ENCODE peak calls at places on chromosomes 13 and 19, in ten cellular contexts. One of them, this sample, is unnamed.
A peak's percentile ranks its signal among the peaks of the same experiment; 100 is the strongest.

GRCh38 chr19:28497137-28497536 is 715.8 kb downstream of the UQCRFS1 start:
- DNase-seq in omental fat pad: no peak
- DNase-seq in NCI-H2029 treated with DMSO at 0.1 percent for 48 hours: no peak
- DNase-seq in T-helper 2 cell: no peak
- DNase-seq in thoracic aorta: no peak
- DNase-seq in germinal center: no peak
- DNase-seq in GM04504: no peak
- DNase-seq in fibroblast of lung: no peak
- DNase-seq in dorsolateral prefrontal cortex: no peak
- DNase-seq in T-helper 17 cell: no peak
- DNase-seq in this sample: no peak

GRCh38 chr13:76812206-76812882 is 73.9 kb downstream of the KCTD12 start:
- DNase-seq in omental fat pad: no peak
- DNase-seq in NCI-H2029 treated with DMSO at 0.1 percent for 48 hours: no peak
- DNase-seq in T-helper 2 cell: no peak
- DNase-seq in thoracic aorta: no peak
- DNase-seq in germinal center: no peak
- DNase-seq in GM04504: peak; percentile 78
- DNase-seq in fibroblast of lung: peak; percentile 65
- DNase-seq in dorsolateral prefrontal cortex: no peak
- DNase-seq in T-helper 17 cell: no peak
- DNase-seq in this sample: no peak

GRCh38 chr13:114053026-114053425 is 79.2 kb upstream of the C13orf46 start:
- DNase-seq in omental fat pad: no peak
- DNase-seq in NCI-H2029 treated with DMSO at 0.1 percent for 48 hours: no peak
- DNase-seq in T-helper 2 cell: no peak
- DNase-seq in thoracic aorta: no peak
- DNase-seq in germinal center: no peak
- DNase-seq in GM04504: no peak
- DNase-seq in fibroblast of lung: peak; percentile 71
- DNase-seq in dorsolateral prefrontal cortex: no peak
- DNase-seq in T-helper 17 cell: no peak
- DNase-seq in this sample: no peak

GRCh38 chr13:34216251-34216650 is 398.3 kb downstream of the RFC3 start:
- DNase-seq in omental fat pad: no peak
- DNase-seq in NCI-H2029 treated with DMSO at 0.1 percent for 48 hours: no peak
- DNase-seq in T-helper 2 cell: no peak
- DNase-seq in thoracic aorta: no peak
- DNase-seq in germinal center: no peak
- DNase-seq in GM04504: no peak
- DNase-seq in fibroblast of lung: no peak
- DNase-seq in dorsolateral prefrontal cortex: no peak
- DNase-seq in T-helper 17 cell: no peak
- DNase-seq in this sample: no peak

GRCh38 chr13:63517376-63517775 is 2101.7 kb upstream of the PCDH20 start:
- DNase-seq in omental fat pad: no peak
- DNase-seq in NCI-H2029 treated with DMSO at 0.1 percent for 48 hours: no peak
- DNase-seq in T-helper 2 cell: no peak
- DNase-seq in thoracic aorta: no peak
- DNase-seq in germinal center: no peak
- DNase-seq in GM04504: peak; percentile 64
- DNase-seq in fibroblast of lung: peak; percentile 71
- DNase-seq in dorsolateral prefrontal cortex: no peak
- DNase-seq in T-helper 17 cell: no peak
- DNase-seq in this sample: no peak

GRCh38 chr13:80931118-80931517 is 590.2 kb upstream of the SPRY2 start:
- DNase-seq in omental fat pad: no peak
- DNase-seq in NCI-H2029 treated with DMSO at 0.1 percent for 48 hours: no peak
- DNase-seq in T-helper 2 cell: no peak
- DNase-seq in thoracic aorta: no peak
- DNase-seq in germinal center: no peak
- DNase-seq in GM04504: no peak
- DNase-seq in fibroblast of lung: no peak
- DNase-seq in dorsolateral prefrontal cortex: no peak
- DNase-seq in T-helper 17 cell: no peak
- DNase-seq in this sample: no peak

GRCh38 chr19:55228015-55228391 is 560 bp downstream of the TMEM86B start:
- DNase-seq in omental fat pad: no peak
- DNase-seq in NCI-H2029 treated with DMSO at 0.1 percent for 48 hours: no peak
- DNase-seq in T-helper 2 cell: no peak
- DNase-seq in thoracic aorta: no peak
- DNase-seq in germinal center: no peak
- DNase-seq in GM04504: no peak
- DNase-seq in fibroblast of lung: no peak
- DNase-seq in dorsolateral prefrontal cortex: no peak
- DNase-seq in T-helper 17 cell: no peak
- DNase-seq in this sample: no peak

GRCh38 chr13:66835040-66835628 is 395.0 kb downstream of the PCDH9 start:
- DNase-seq in omental fat pad: peak; percentile 57
- DNase-seq in NCI-H2029 treated with DMSO at 0.1 percent for 48 hours: peak; percentile 14
- DNase-seq in T-helper 2 cell: no peak
- DNase-seq in thoracic aorta: no peak
- DNase-seq in germinal center: no peak
- DNase-seq in GM04504: no peak
- DNase-seq in fibroblast of lung: peak; percentile 58
- DNase-seq in dorsolateral prefrontal cortex: peak; percentile 81
- DNase-seq in T-helper 17 cell: no peak
- DNase-seq in this sample: no peak

GRCh38 chr13:75637101-75637774 is 1.1 kb downstream of the LMO7 start:
- DNase-seq in omental fat pad: no peak
- DNase-seq in NCI-H2029 treated with DMSO at 0.1 percent for 48 hours: no peak
- DNase-seq in T-helper 2 cell: no peak
- DNase-seq in thoracic aorta: no peak
- DNase-seq in germinal center: no peak
- DNase-seq in GM04504: no peak
- DNase-seq in fibroblast of lung: peak; percentile 45
- DNase-seq in dorsolateral prefrontal cortex: no peak
- DNase-seq in T-helper 17 cell: no peak
- DNase-seq in this sample: peak; percentile 19

GRCh38 chr19:6261883-6262282 is 17.9 kb downstream of the MLLT1 start:
- DNase-seq in omental fat pad: no peak
- DNase-seq in NCI-H2029 treated with DMSO at 0.1 percent for 48 hours: no peak
- DNase-seq in T-helper 2 cell: no peak
- DNase-seq in thoracic aorta: no peak
- DNase-seq in germinal center: no peak
- DNase-seq in GM04504: no peak
- DNase-seq in fibroblast of lung: no peak
- DNase-seq in dorsolateral prefrontal cortex: no peak
- DNase-seq in T-helper 17 cell: no peak
- DNase-seq in this sample: no peak

GRCh38 chr19:35977446-35978222 is 17.4 kb upstream of the SDHAF1 start:
- DNase-seq in omental fat pad: no peak
- DNase-seq in NCI-H2029 treated with DMSO at 0.1 percent for 48 hours: no peak
- DNase-seq in T-helper 2 cell: no peak
- DNase-seq in thoracic aorta: no peak
- DNase-seq in germinal center: peak; percentile 69
- DNase-seq in GM04504: no peak
- DNase-seq in fibroblast of lung: no peak
- DNase-seq in dorsolateral prefrontal cortex: no peak
- DNase-seq in T-helper 17 cell: no peak
- DNase-seq in this sample: no peak

GRCh38 chr13:112651306-112651705 is 38.5 kb upstream of the ATP11A start:
- DNase-seq in omental fat pad: no peak
- DNase-seq in NCI-H2029 treated with DMSO at 0.1 percent for 48 hours: no peak
- DNase-seq in T-helper 2 cell: no peak
- DNase-seq in thoracic aorta: no peak
- DNase-seq in germinal center: no peak
- DNase-seq in GM04504: no peak
- DNase-seq in fibroblast of lung: no peak
- DNase-seq in dorsolateral prefrontal cortex: no peak
- DNase-seq in T-helper 17 cell: no peak
- DNase-seq in this sample: no peak

GRCh38 chr13:35892837-35893814 is 238.1 kb downstream of the DCLK1 start:
- DNase-seq in omental fat pad: no peak
- DNase-seq in NCI-H2029 treated with DMSO at 0.1 percent for 48 hours: no peak
- DNase-seq in T-helper 2 cell: no peak
- DNase-seq in thoracic aorta: no peak
- DNase-seq in germinal center: no peak
- DNase-seq in GM04504: no peak
- DNase-seq in fibroblast of lung: no peak
- DNase-seq in dorsolateral prefrontal cortex: no peak
- DNase-seq in T-helper 17 cell: no peak
- DNase-seq in this sample: no peak

GRCh38 chr13:44146162-44146561 is 227.5 kb upstream of the SERP2 start:
- DNase-seq in omental fat pad: no peak
- DNase-seq in NCI-H2029 treated with DMSO at 0.1 percent for 48 hours: no peak
- DNase-seq in T-helper 2 cell: no peak
- DNase-seq in thoracic aorta: no peak
- DNase-seq in germinal center: peak; percentile 16
- DNase-seq in GM04504: no peak
- DNase-seq in fibroblast of lung: no peak
- DNase-seq in dorsolateral prefrontal cortex: no peak
- DNase-seq in T-helper 17 cell: no peak
- DNase-seq in this sample: no peak

GRCh38 chr19:17966115-17966455 is 822 bp upstream of the KCNN1 start:
- DNase-seq in omental fat pad: no peak
- DNase-seq in NCI-H2029 treated with DMSO at 0.1 percent for 48 hours: no peak
- DNase-seq in T-helper 2 cell: no peak
- DNase-seq in thoracic aorta: no peak
- DNase-seq in germinal center: no peak
- DNase-seq in GM04504: no peak
- DNase-seq in fibroblast of lung: no peak
- DNase-seq in dorsolateral prefrontal cortex: no peak
- DNase-seq in T-helper 17 cell: no peak
- DNase-seq in this sample: no peak

GRCh38 chr13:51988988-51989618 is 22.1 kb downstream of the ATP7B start:
- DNase-seq in omental fat pad: no peak
- DNase-seq in NCI-H2029 treated with DMSO at 0.1 percent for 48 hours: no peak
- DNase-seq in T-helper 2 cell: no peak
- DNase-seq in thoracic aorta: no peak
- DNase-seq in germinal center: no peak
- DNase-seq in GM04504: no peak
- DNase-seq in fibroblast of lung: no peak
- DNase-seq in dorsolateral prefrontal cortex: no peak
- DNase-seq in T-helper 17 cell: no peak
- DNase-seq in this sample: no peak